ENCODE peak calls at places on chromosomes 13 and 19, in ten cellular contexts. L is progenitor cell of endocrine pancreas; A is transverse colon; K is left kidney; T is NCI-H2081; F is T-helper 1 cell; M is CD4-positive, alpha-beta T cell; C is hippocampal formation; P is HS-27A; B is DMS153. R is an unnamed sample.

GRCh38 chr19:991174-991931 is 7.2 kb downstream of the WDR18 start:
- DNase-seq in L (no peak), A (peak), K (no peak), T (no peak), F (peak), M (peak), C (no peak), P (no peak), B (no peak), R (no peak)

GRCh38 chr19:2455481-2456300 is 1.1 kb downstream of the LMNB2 start:
- DNase-seq in L (peak), A (peak), K (peak), T (peak), F (peak), M (no peak), C (no peak), P (no peak), B (no peak), R (peak)

GRCh38 chr13:98305670-98306069 is 128.6 kb upstream of the RNF113B start:
- DNase-seq in L (no peak), A (no peak), K (no peak), T (no peak), F (no peak), M (no peak), C (no peak), P (no peak), B (no peak), R (no peak)

GRCh38 chr19:29843180-29844051 is 31.6 kb downstream of the CCNE1 start:
- DNase-seq in L (no peak), A (peak), K (peak), T (no peak), F (no peak), M (no peak), C (no peak), P (no peak), B (no peak), R (no peak)

GRCh38 chr19:35246466-35247096 is 2.2 kb upstream of the LSR start:
- DNase-seq in L (no peak), A (no peak), K (no peak), T (no peak), F (no peak), M (no peak), C (no peak), P (no peak), B (no peak), R (no peak)

GRCh38 chr19:39968789-39969188 is 2.2 kb upstream of the PSMC4 start:
- DNase-seq in L (no peak), A (no peak), K (peak), T (no peak), F (no peak), M (no peak), C (no peak), P (no peak), B (no peak), R (no peak)

GRCh38 chr13:43298799-43299198 is 275.4 kb downstream of the DNAJC15 start:
- DNase-seq in L (no peak), A (no peak), K (no peak), T (peak), F (no peak), M (no peak), C (peak), P (no peak), B (peak), R (no peak)

GRCh38 chr19:9914001-9914314 is 22.4 kb downstream of the OLFM2 start:
- DNase-seq in L (peak), A (no peak), K (no peak), T (no peak), F (no peak), M (no peak), C (no peak), P (no peak), B (no peak), R (no peak)

GRCh38 chr19:2556221-2557092 is 80.5 kb downstream of the GADD45B start:
- DNase-seq in L (no peak), A (no peak), K (no peak), T (no peak), F (no peak), M (no peak), C (no peak), P (no peak), B (no peak), R (no peak)

GRCh38 chr13:113904411-113904810 is 40.5 kb upstream of the GAS6 start:
- DNase-seq in L (no peak), A (peak), K (no peak), T (no peak), F (peak), M (peak), C (peak), P (no peak), B (peak), R (no peak)

GRCh38 chr13:101626925-101627555 is 174.6 kb downstream of the ITGBL1 start:
- DNase-seq in L (no peak), A (no peak), K (no peak), T (peak), F (no peak), M (no peak), C (no peak), P (no peak), B (no peak), R (no peak)

GRCh38 chr13:90402613-90403012 is 944.9 kb upstream of the MIR17HG start:
- DNase-seq in L (no peak), A (no peak), K (no peak), T (no peak), F (no peak), M (no peak), C (no peak), P (no peak), B (no peak), R (no peak)

GRCh38 chr13:96837809-96838208 is 156.5 kb downstream of the OXGR1 start:
- DNase-seq in L (no peak), A (no peak), K (no peak), T (no peak), F (no peak), M (no peak), C (no peak), P (no peak), B (no peak), R (no peak)

GRCh38 chr13:56861472-56861871 is 279.2 kb upstream of the PRR20A start:
- DNase-seq in L (no peak), A (no peak), K (no peak), T (no peak), F (no peak), M (no peak), C (no peak), P (no peak), B (no peak), R (no peak)

GRCh38 chr13:39959497-39959896 is 304.0 kb downstream of the COG6 start:
- DNase-seq in L (no peak), A (no peak), K (no peak), T (no peak), F (no peak), M (no peak), C (no peak), P (no peak), B (no peak), R (no peak)

GRCh38 chr19:52963229-52963760 is 614 bp upstream of the ZNF816 start:
- DNase-seq in L (no peak), A (peak), K (peak), T (no peak), F (peak), M (no peak), C (no peak), P (no peak), B (peak), R (peak)

GRCh38 chr19:9828551-9829063 is 889 bp downstream of the UBL5 start:
- DNase-seq in L (no peak), A (no peak), K (no peak), T (no peak), F (no peak), M (no peak), C (no peak), P (no peak), B (no peak), R (no peak)

GRCh38 chr13:27147530-27148170 is 24.0 kb downstream of the USP12 start:
- DNase-seq in L (no peak), A (no peak), K (no peak), T (no peak), F (no peak), M (no peak), C (no peak), P (no peak), B (no peak), R (no peak)

GRCh38 chr19:42242071-42242511 is 311 bp downstream of the GSK3A start:
- DNase-seq in L (no peak), A (no peak), K (no peak), T (no peak), F (no peak), M (peak), C (no peak), P (no peak), B (no peak), R (peak)

GRCh38 chr13:23984541-23984940 is 87.2 kb upstream of the C1QTNF9B start:
- DNase-seq in L (no peak), A (no peak), K (no peak), T (no peak), F (no peak), M (no peak), C (no peak), P (no peak), B (no peak), R (peak)

GRCh38 chr19:30563691-30564090 is 191.5 kb downstream of the ZNF536 start:
- DNase-seq in L (no peak), A (no peak), K (no peak), T (no peak), F (no peak), M (no peak), C (no peak), P (no peak), B (no peak), R (no peak)

GRCh38 chr13:71485913-71486312 is 381.1 kb downstream of the DACH1 start:
- DNase-seq in L (no peak), A (no peak), K (no peak), T (no peak), F (no peak), M (no peak), C (no peak), P (no peak), B (no peak), R (no peak)

GRCh38 chr13:50127017-50127725 is 111.9 kb downstream of the KCNRG start:
- DNase-seq in L (no peak), A (peak), K (peak), T (no peak), F (peak), M (peak), C (no peak), P (no peak), B (no peak), R (no peak)

GRCh38 chr13:80297094-80297493 is 43.8 kb downstream of the SPRY2 start:
- DNase-seq in L (no peak), A (no peak), K (peak), T (no peak), F (no peak), M (no peak), C (no peak), P (no peak), B (no peak), R (no peak)

GRCh38 chr13:106636492-106636891 is 68.6 kb upstream of the ARGLU1 start:
- DNase-seq in L (no peak), A (no peak), K (no peak), T (no peak), F (no peak), M (no peak), C (no peak), P (no peak), B (no peak), R (no peak)

GRCh38 chr13:21389124-21389523 is 70.0 kb downstream of the ZDHHC20 start:
- DNase-seq in L (no peak), A (no peak), K (no peak), T (no peak), F (no peak), M (no peak), C (no peak), P (no peak), B (no peak), R (no peak)

GRCh38 chr13:19329365-19329764 is 147.7 kb upstream of the TUBA3C start:
- DNase-seq in L (no peak), A (no peak), K (no peak), T (no peak), F (no peak), M (no peak), C (no peak), P (no peak), B (no peak), R (no peak)

GRCh38 chr19:33726756-33727155 is 69.9 kb upstream of the KCTD15 start:
- DNase-seq in L (no peak), A (no peak), K (no peak), T (no peak), F (no peak), M (no peak), C (no peak), P (no peak), B (no peak), R (no peak)

GRCh38 chr13:30696278-30697176 is 38.8 kb upstream of the ALOX5AP start:
- DNase-seq in L (no peak), A (peak), K (peak), T (peak), F (no peak), M (no peak), C (no peak), P (no peak), B (peak), R (no peak)